ENCODE peak calls at places on chromosomes 3 and 15, in ten cellular contexts. Y is left ventricle myocardium inferior; I is CD8-positive, alpha-beta memory T cell; A is hepatocyte; R is stomach; M is GM23248; N is AG04450; J is tibial artery; U is uterus; F is transverse colon. C is an unnamed sample.
A peak's percentile ranks its signal among the peaks of the same experiment; 100 is the strongest.

GRCh38 chr15:48149858-48150257 is 28.2 kb downstream of the MYEF2 start:
- DNase-seq in Y (no peak), I (no peak), A (no peak), R (no peak), M (peak; percentile 34), N (peak; percentile 26), J (no peak), U (no peak), F (no peak), C (no peak)

GRCh38 chr3:111329370-111329769 is 212.6 kb upstream of the CD96 start:
- DNase-seq in Y (no peak), I (no peak), A (no peak), R (no peak), M (no peak), N (no peak), J (no peak), U (no peak), F (no peak), C (no peak)

GRCh38 chr15:78840661-78841060 is 29.4 kb upstream of the ADAMTS7 start:
- DNase-seq in Y (no peak), I (no peak), A (no peak), R (no peak), M (peak; percentile 17), N (no peak), J (peak; percentile 76), U (no peak), F (no peak), C (no peak)

GRCh38 chr3:24943961-24944360 is 449.3 kb upstream of the THRB start:
- DNase-seq in Y (no peak), I (no peak), A (no peak), R (no peak), M (no peak), N (no peak), J (no peak), U (no peak), F (no peak), C (no peak)

GRCh38 chr15:93235926-93236781 is 147.1 kb upstream of the RGMA start:
- DNase-seq in Y (peak; percentile 32), I (no peak), A (no peak), R (peak; percentile 34), M (no peak), N (no peak), J (peak; percentile 80), U (no peak), F (peak; percentile 30), C (no peak)

GRCh38 chr3:24494616-24495333 is at the start of gene THRB:
- DNase-seq in Y (peak; percentile 79), I (no peak), A (peak; percentile 83), R (peak; percentile 74), M (peak; percentile 83), N (no peak), J (peak; percentile 91), U (peak; percentile 66), F (peak; percentile 77), C (peak; percentile 69)

GRCh38 chr3:156448300-156448699 is 106.6 kb downstream of the SSR3 start:
- DNase-seq in Y (no peak), I (peak; percentile 5), A (peak; percentile 21), R (no peak), M (peak; percentile 60), N (no peak), J (no peak), U (no peak), F (no peak), C (no peak)

GRCh38 chr3:113626513-113627371 is 69.7 kb downstream of the USF3 start:
- DNase-seq in Y (peak; percentile 42), I (no peak), A (peak; percentile 73), R (peak; percentile 44), M (peak; percentile 72), N (peak; percentile 7), J (no peak), U (peak; percentile 37), F (peak; percentile 57), C (peak; percentile 34)

GRCh38 chr15:101702077-101702476 is 22.2 kb downstream of the TARS3 start:
- DNase-seq in Y (no peak), I (no peak), A (no peak), R (no peak), M (no peak), N (no peak), J (no peak), U (no peak), F (no peak), C (no peak)

GRCh38 chr3:193605876-193606275 is 12.9 kb downstream of the OPA1 start:
- DNase-seq in Y (no peak), I (peak; percentile 44), A (peak; percentile 82), R (peak; percentile 55), M (peak; percentile 72), N (no peak), J (no peak), U (no peak), F (peak; percentile 55), C (peak; percentile 42)

DNA sequence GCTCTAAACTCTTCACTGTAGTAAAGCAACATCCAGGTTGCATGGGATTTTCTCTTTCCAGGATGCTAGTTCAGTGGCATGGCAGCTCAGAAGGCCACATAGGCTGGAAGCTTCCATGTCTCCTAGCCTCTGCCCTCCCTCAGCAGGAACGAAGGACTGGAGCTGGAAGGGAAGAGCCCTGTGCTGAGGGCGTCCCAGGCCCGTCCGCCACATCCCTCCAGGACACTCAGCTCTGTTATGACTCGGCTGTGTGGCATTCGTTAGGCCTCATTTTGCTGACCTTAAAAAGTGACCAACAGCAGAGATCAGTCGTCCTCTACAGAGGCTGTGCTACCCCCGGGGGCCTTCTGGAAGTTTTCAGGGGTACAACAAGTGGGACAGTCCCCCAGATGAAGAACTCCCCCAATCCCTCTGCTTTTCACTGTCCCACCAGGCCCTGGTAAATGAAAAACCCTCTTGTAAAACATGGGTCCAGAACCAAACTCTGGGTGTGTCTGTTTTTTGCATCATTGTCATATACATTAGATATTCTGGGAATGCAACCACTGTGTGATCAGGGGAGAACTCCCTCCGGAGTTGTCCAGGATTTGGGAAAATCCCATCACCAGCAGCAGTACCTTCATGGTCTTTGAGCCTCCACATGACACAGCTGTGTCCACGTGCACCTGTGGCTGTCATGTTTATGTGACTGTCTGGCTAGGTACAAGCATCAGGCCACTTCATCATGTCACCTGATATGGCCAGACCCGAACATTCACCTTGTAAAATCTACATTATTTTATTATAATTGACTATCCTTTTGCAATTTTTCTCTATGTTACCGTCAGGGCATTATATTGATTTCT is 149.9 kb downstream of the OR4M2 start:
- DNase-seq in Y (no peak), I (no peak), A (no peak), R (no peak), M (no peak), N (no peak), J (no peak), U (no peak), F (no peak), C (no peak)
- H3K9me3 ChIP-seq in Y (peaks cover 14% of the 10 kb centered on the region), I (no peaks in the 10 kb centered on the region), A (peaks cover 18% of the 10 kb centered on the region), R (no peaks in the 10 kb centered on the region), M (peaks cover 3% of the 10 kb centered on the region), N (peaks cover 82% of the 10 kb centered on the region), J (no peaks in the 10 kb centered on the region), U (no peaks in the 10 kb centered on the region), F (no peaks in the 10 kb centered on the region), C (no peaks in the 10 kb centered on the region)

DNA sequence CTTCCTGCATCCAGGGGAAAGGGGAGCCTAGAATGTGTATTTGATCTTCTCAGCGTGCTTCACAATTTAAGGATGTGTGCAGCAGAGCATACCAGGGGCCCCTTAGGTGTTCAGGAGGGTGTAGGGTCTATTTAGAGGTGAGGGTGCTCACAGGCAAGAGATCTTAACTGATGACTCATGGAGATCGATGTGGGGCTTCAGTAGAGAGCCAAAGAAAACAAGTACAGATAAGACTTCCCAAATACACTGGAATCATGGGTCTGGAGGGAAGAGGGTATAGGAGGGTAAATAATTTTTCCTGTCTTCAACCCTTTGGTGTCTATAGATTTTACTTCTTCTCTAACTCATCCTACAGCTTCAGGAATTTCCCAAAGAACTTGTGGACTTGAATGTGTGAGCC is 170.2 kb upstream of the LRRC3B start:
- DNase-seq in Y (no peak), I (no peak), A (no peak), R (no peak), M (no peak), N (no peak), J (no peak), U (no peak), F (no peak), C (no peak)
- H3K9me3 ChIP-seq in Y (no peaks in the 10 kb centered on the region), I (no peaks in the 10 kb centered on the region), A (no peaks in the 10 kb centered on the region), R (no peaks in the 10 kb centered on the region), M (no peaks in the 10 kb centered on the region), N (peaks cover 3% of the 10 kb centered on the region), J (no peaks in the 10 kb centered on the region), U (no peaks in the 10 kb centered on the region), F (peaks cover 4% of the 10 kb centered on the region), C (no peaks in the 10 kb centered on the region)

GRCh38 chr15:25183581-25184330 is 229.0 kb downstream of the SNRPN start:
- DNase-seq in Y (peak; percentile 5), I (no peak), A (no peak), R (no peak), M (no peak), N (no peak), J (peak; percentile 28), U (no peak), F (no peak), C (no peak)

GRCh38 chr15:25184356-25185155 is 229.8 kb downstream of the SNRPN start:
- DNase-seq in Y (peak; percentile 3), I (no peak), A (no peak), R (no peak), M (no peak), N (no peak), J (no peak), U (no peak), F (no peak), C (no peak)

GRCh38 chr15:25186411-25186810 is 231.6 kb downstream of the SNRPN start:
- DNase-seq in Y (no peak), I (no peak), A (no peak), R (no peak), M (no peak), N (no peak), J (peak; percentile 45), U (no peak), F (no peak), C (no peak)

GRCh38 chr15:25185791-25186190 is 231.0 kb downstream of the SNRPN start:
- DNase-seq in Y (no peak), I (no peak), A (no peak), R (no peak), M (no peak), N (no peak), J (peak; percentile 49), U (no peak), F (no peak), C (no peak)

DNA sequence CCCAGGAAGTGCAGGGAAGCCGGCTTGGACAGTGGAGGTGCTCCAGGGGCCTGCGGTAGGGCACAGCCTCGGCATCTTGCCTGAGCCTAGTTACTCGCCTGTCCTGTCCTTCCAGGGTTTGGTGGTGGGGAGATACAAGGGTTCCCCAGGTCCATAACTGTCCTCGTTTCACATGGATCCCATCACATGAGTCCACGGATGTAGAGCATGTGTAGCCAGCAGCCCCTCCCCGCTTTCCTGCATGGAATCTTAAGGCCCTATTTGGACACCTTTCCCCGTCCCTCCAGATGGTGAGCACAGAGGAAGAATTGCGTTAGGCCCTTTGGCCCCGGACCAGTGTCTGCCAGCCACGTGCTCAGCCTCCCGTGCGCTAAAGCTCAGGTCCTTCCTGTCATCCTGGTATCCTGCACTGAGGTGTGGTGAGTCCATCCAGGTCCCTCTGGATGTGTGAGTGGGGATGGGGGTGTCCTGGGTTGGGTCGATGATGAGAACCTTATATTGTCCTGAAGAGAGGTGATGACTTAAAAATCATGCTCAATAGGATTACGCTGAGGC is 230.4 kb downstream of the SNRPN start:
- DNase-seq in Y (peak; percentile 3), I (no peak), A (no peak), R (no peak), M (no peak), N (no peak), J (peak; percentile 11), U (no peak), F (no peak), C (no peak)
- H3K9me3 ChIP-seq in Y (peaks cover 47% of the 10 kb centered on the region), I (no peaks in the 10 kb centered on the region), A (no peaks in the 10 kb centered on the region), R (peaks cover 99% of the 10 kb centered on the region), M (no peaks in the 10 kb centered on the region), N (peaks cover 100% of the 10 kb centered on the region), J (peaks cover 45% of the 10 kb centered on the region), U (no peaks in the 10 kb centered on the region), F (no peaks in the 10 kb centered on the region), C (no peaks in the 10 kb centered on the region)

GRCh38 chr3:353191-353739 is 156.7 kb downstream of the CHL1 start:
- DNase-seq in Y (no peak), I (no peak), A (no peak), R (no peak), M (no peak), N (no peak), J (no peak), U (no peak), F (no peak), C (no peak)
- H3K9me3 ChIP-seq in Y (no peaks in the 10 kb centered on the region), I (no peaks in the 10 kb centered on the region), A (no peaks in the 10 kb centered on the region), R (no peaks in the 10 kb centered on the region), M (no peaks in the 10 kb centered on the region), N (no peaks in the 10 kb centered on the region), J (no peaks in the 10 kb centered on the region), U (no peaks in the 10 kb centered on the region), F (no peaks in the 10 kb centered on the region), C (no peaks in the 10 kb centered on the region)